ENCODE peak calls at places on chromosome 6, in eight cellular contexts. D is GM23248, X is neural progenitor cell, J is PC-3, I is HCT116, T is OCI-LY7, W is hepatocyte, R is SK-N-SH. F is an unnamed sample.

GRCh38 chr6:13813621-13814175 is 659 bp downstream of the MCUR1 start:
- DNase-seq in D (peak; percentile 75), X (peak; percentile 95), J (peak; percentile 69), I (peak; percentile 37), T (peak; percentile 46), W (peak; percentile 86), R (peak; percentile 86), F (no peak)

GRCh38 chr6:166750125-166750793 is 123.2 kb upstream of the RPS6KA2 start:
- DNase-seq in D (no peak), X (peak; percentile 34), J (no peak), I (no peak), T (no peak), W (no peak), R (no peak), F (no peak)

GRCh38 chr6:36123270-36124139 is 6.8 kb upstream of the MAPK13 start:
- DNase-seq in D (peak; percentile 85), X (peak; percentile 87), J (peak; percentile 91), I (peak; percentile 58), T (peak; percentile 82), W (peak; percentile 90), R (peak; percentile 89), F (peak; percentile 76)

GRCh38 chr6:35727206-35727934 is 9.5 kb upstream of the ARMC12 start:
- DNase-seq in D (peak; percentile 76), X (peak; percentile 81), J (peak; percentile 38), I (no peak), T (peak; percentile 68), W (peak; percentile 93), R (peak; percentile 89), F (peak; percentile 49)

GRCh38 chr6:100300221-100300736 is 164.4 kb downstream of the SIM1 start:
- DNase-seq in D (peak; percentile 96), X (no peak), J (peak; percentile 93), I (peak; percentile 96), T (no peak), W (peak; percentile 41), R (no peak), F (no peak)

GRCh38 chr6:166633732-166634535 is 6.9 kb upstream of the RPS6KA2 start:
- DNase-seq in D (peak; percentile 25), X (no peak), J (peak; percentile 47), I (no peak), T (no peak), W (no peak), R (no peak), F (peak; percentile 73)

GRCh38 chr6:56958481-56958880 is 3.6 kb downstream of the BEND6 start:
- DNase-seq in D (peak; percentile 79), X (no peak), J (no peak), I (no peak), T (no peak), W (no peak), R (no peak), F (no peak)

GRCh38 chr6:127186889-127187288 is 68.4 kb downstream of the RSPO3 start:
- DNase-seq in D (peak; percentile 10), X (peak; percentile 57), J (peak; percentile 54), I (peak; percentile 37), T (peak; percentile 21), W (peak; percentile 24), R (peak; percentile 14), F (peak; percentile 34)

GRCh38 chr6:73857341-73857890 is 161.4 kb downstream of the CD109 start:
- DNase-seq in D (no peak), X (no peak), J (no peak), I (no peak), T (no peak), W (no peak), R (no peak), F (no peak)

GRCh38 chr6:75418233-75418632 is 75.4 kb downstream of the FILIP1 start:
- DNase-seq in D (peak; percentile 58), X (no peak), J (peak; percentile 16), I (no peak), T (no peak), W (no peak), R (no peak), F (no peak)

GRCh38 chr6:141443032-141443431 is 689.7 kb upstream of the GJE1 start:
- DNase-seq in D (no peak), X (no peak), J (no peak), I (no peak), T (no peak), W (no peak), R (no peak), F (no peak)
- H3K4me1 ChIP-seq in D (no peaks in the 10 kb centered on the region), X (no peaks in the 10 kb centered on the region), J (no peaks in the 10 kb centered on the region), I (no peaks in the 10 kb centered on the region), T (no peaks in the 10 kb centered on the region), W (no peaks in the 10 kb centered on the region), R (no peaks in the 10 kb centered on the region), F (peaks cover under 1% of the 10 kb centered on the region)

GRCh38 chr6:6495851-6496250 is 92.7 kb upstream of the LY86 start:
- DNase-seq in D (peak; percentile 18), X (no peak), J (no peak), I (no peak), T (no peak), W (no peak), R (no peak), F (no peak)
- TF ChIP-seq EZH2phosphoT487 in D (no peak), X (no peak), J (no peak), I (no peak), T (no peak), W (no peak), R (no peak), F (no peak)

GRCh38 chr6:170089937-170090335 is 200.9 kb downstream of the DLL1 start:
- DNase-seq in D (no peak), X (no peak), J (no peak), I (no peak), T (no peak), W (no peak), R (no peak), F (no peak)
- H3K9me3 ChIP-seq in D (no peaks in the 10 kb centered on the region), X (no peaks in the 10 kb centered on the region), J (no peaks in the 10 kb centered on the region), I (no peaks in the 10 kb centered on the region), T (no peaks in the 10 kb centered on the region), W (no peaks in the 10 kb centered on the region), R (no peaks in the 10 kb centered on the region), F (no peaks in the 10 kb centered on the region)

GRCh38 chr6:111663692-111664564 is 58.2 kb upstream of the TRAF3IP2 start:
- DNase-seq in D (peak; percentile 81), X (peak; percentile 92), J (no peak), I (no peak), T (no peak), W (peak; percentile 60), R (peak; percentile 36), F (no peak)

GRCh38 chr6:111662794-111663231 is 57.1 kb upstream of the TRAF3IP2 start:
- DNase-seq in D (peak; percentile 44), X (no peak), J (no peak), I (no peak), T (peak; percentile 9), W (no peak), R (peak; percentile 67), F (no peak)

GRCh38 chr6:111664565-111665039 is 58.9 kb upstream of the TRAF3IP2 start:
- DNase-seq in D (peak; percentile 14), X (no peak), J (no peak), I (no peak), T (no peak), W (no peak), R (no peak), F (no peak)

GRCh38 chr6:111662192-111662793 is 56.6 kb upstream of the TRAF3IP2 start:
- DNase-seq in D (no peak), X (no peak), J (peak; percentile 4), I (no peak), T (no peak), W (peak; percentile 50), R (no peak), F (no peak)

GRCh38 chr6:111663232-111663631 is 57.6 kb upstream of the TRAF3IP2 start:
- DNase-seq in D (peak; percentile 16), X (peak; percentile 33), J (no peak), I (no peak), T (no peak), W (no peak), R (peak; percentile 33), F (no peak)
- H3K4me1 ChIP-seq in D (peaks cover 49% of the 10 kb centered on the region), X (peaks cover 41% of the 10 kb centered on the region), J (peaks cover 16% of the 10 kb centered on the region), I (no peaks in the 10 kb centered on the region), T (no peaks in the 10 kb centered on the region), W (peaks cover 43% of the 10 kb centered on the region), R (peaks cover 33% of the 10 kb centered on the region), F (no peaks in the 10 kb centered on the region)

GRCh38 chr6:45556828-45557227 is 179.1 kb upstream of the SUPT3H start:
- DNase-seq in D (no peak), X (no peak), J (no peak), I (no peak), T (no peak), W (no peak), R (no peak), F (no peak)
- TF ChIP-seq EZH2phosphoT487 in D (no peak), X (no peak), J (no peak), I (no peak), T (no peak), W (no peak), R (no peak), F (no peak)

GRCh38 chr6:165002358-165002757 is 307.0 kb downstream of the C6orf118 start:
- DNase-seq in D (no peak), X (no peak), J (no peak), I (no peak), T (no peak), W (no peak), R (no peak), F (no peak)
- H3K9me3 ChIP-seq in D (no peaks in the 10 kb centered on the region), X (peaks cover 6% of the 10 kb centered on the region), J (no peaks in the 10 kb centered on the region), I (peaks cover 14% of the 10 kb centered on the region), T (no peaks in the 10 kb centered on the region), W (no peaks in the 10 kb centered on the region), R (no peaks in the 10 kb centered on the region), F (no peaks in the 10 kb centered on the region)

GRCh38 chr6:31401403-31401802 is 2.0 kb upstream of the MICA start:
- DNase-seq in D (peak; percentile 82), X (no peak), J (peak; percentile 79), I (peak; percentile 62), T (no peak), W (peak; percentile 55), R (no peak), F (no peak)
- H3K4me1 ChIP-seq in D (peaks cover 42% of the 10 kb centered on the region), X (peaks cover 14% of the 10 kb centered on the region), J (peaks cover 44% of the 10 kb centered on the region), I (peaks cover 40% of the 10 kb centered on the region), T (peaks cover 25% of the 10 kb centered on the region), W (peaks cover 22% of the 10 kb centered on the region), R (no peaks in the 10 kb centered on the region), F (peaks cover 24% of the 10 kb centered on the region)

DNA sequence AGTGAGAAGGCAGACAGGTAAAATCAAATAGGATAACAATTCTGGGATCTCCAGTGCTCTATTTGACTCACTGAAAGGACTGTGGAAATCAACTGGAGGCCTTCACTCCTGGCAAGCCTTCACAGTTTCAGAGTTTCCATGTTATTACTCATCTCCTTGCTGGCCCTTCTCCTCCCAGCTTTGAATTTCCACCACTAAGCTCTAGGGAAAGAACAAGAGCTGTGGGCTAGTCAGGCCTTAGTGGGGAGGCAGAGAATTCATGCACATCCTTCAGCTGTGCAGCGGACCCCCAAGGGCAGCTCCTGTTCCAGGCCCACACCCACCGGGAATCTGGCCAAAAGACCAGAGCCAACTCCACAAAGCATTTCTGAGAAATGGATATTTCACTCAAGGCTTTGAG is 26.0 kb downstream of the MYLIP start:
- DNase-seq in D (peak; percentile 90), X (no peak), J (peak; percentile 41), I (no peak), T (no peak), W (no peak), R (no peak), F (no peak)
- TF ChIP-seq EZH2phosphoT487 in D (no peak), X (no peak), J (no peak), I (no peak), T (no peak), W (no peak), R (no peak), F (no peak)

GRCh38 chr6:169409742-169410312 is 156.2 kb upstream of the THBS2 start:
- DNase-seq in D (no peak), X (no peak), J (no peak), I (no peak), T (no peak), W (no peak), R (no peak), F (no peak)
- H3K9me3 ChIP-seq in D (no peaks in the 10 kb centered on the region), X (peaks cover 8% of the 10 kb centered on the region), J (peaks cover under 1% of the 10 kb centered on the region), I (no peaks in the 10 kb centered on the region), T (peaks cover under 1% of the 10 kb centered on the region), W (no peaks in the 10 kb centered on the region), R (peaks cover 7% of the 10 kb centered on the region), F (no peaks in the 10 kb centered on the region)

GRCh38 chr6:1872649-1873131 is 263.0 kb downstream of the FOXC1 start:
- DNase-seq in D (peak; percentile 61), X (peak; percentile 52), J (no peak), I (no peak), T (no peak), W (peak; percentile 32), R (peak; percentile 52), F (no peak)
- H3K4me1 ChIP-seq in D (peaks cover 9% of the 10 kb centered on the region), X (peaks cover 39% of the 10 kb centered on the region), J (peaks cover 4% of the 10 kb centered on the region), I (no peaks in the 10 kb centered on the region), T (peaks cover 28% of the 10 kb centered on the region), W (peaks cover 12% of the 10 kb centered on the region), R (peaks cover 25% of the 10 kb centered on the region), F (no peaks in the 10 kb centered on the region)

F was measured in MM.1S.